ENCODE peak calls at places on chromosomes 16 and 17, in eight cellular contexts. W, E, O, D, S, I, A and U are unnamed samples.

GRCh38 chr17:77793888-77794235 is 164.6 kb upstream of the TNRC6C start:
- DNase-seq in W (no peak), E (no peak), O (no peak), D (no peak), S (no peak), I (no peak), A (no peak), U (peak)

GRCh38 chr16:4089811-4090293 is 26.4 kb downstream of the ADCY9 start:
- DNase-seq in W (no peak), E (no peak), O (peak), D (no peak), S (no peak), I (no peak), A (no peak), U (no peak)

GRCh38 chr17:19911033-19911432 is 43.3 kb upstream of the ULK2 start:
- DNase-seq in W (peak), E (no peak), O (peak), D (no peak), S (no peak), I (no peak), A (no peak), U (no peak)

GRCh38 chr17:66459811-66460270 is 157.4 kb downstream of the PRKCA start:
- DNase-seq in W (peak), E (peak), O (no peak), D (peak), S (no peak), I (peak), A (peak), U (no peak)

GRCh38 chr17:49132699-49133364 is at the start of gene B4GALNT2:
- DNase-seq in W (no peak), E (peak), O (peak), D (peak), S (peak), I (no peak), A (no peak), U (peak)

GRCh38 chr16:66811043-66811442 is 9.7 kb upstream of the TERB1 start:
- DNase-seq in W (no peak), E (no peak), O (no peak), D (no peak), S (no peak), I (no peak), A (no peak), U (no peak)

GRCh38 chr16:31177136-31177535 is 2.8 kb upstream of the FUS start:
- DNase-seq in W (peak), E (peak), O (no peak), D (peak), S (peak), I (peak), A (no peak), U (no peak)

GRCh38 chr17:72030067-72030899 is 90.5 kb upstream of the SOX9 start:
- DNase-seq in W (peak), E (peak), O (peak), D (peak), S (peak), I (peak), A (peak), U (peak)

GRCh38 chr17:56319531-56319930 is 166.3 kb downstream of the ANKFN1 start:
- DNase-seq in W (peak), E (no peak), O (peak), D (no peak), S (no peak), I (peak), A (no peak), U (no peak)

GRCh38 chr16:17431012-17431411 is 39.7 kb downstream of the XYLT1 start:
- DNase-seq in W (no peak), E (no peak), O (no peak), D (no peak), S (no peak), I (peak), A (no peak), U (no peak)

GRCh38 chr17:67137860-67138259 is 93.5 kb downstream of the CACNG1 start:
- DNase-seq in W (no peak), E (peak), O (no peak), D (no peak), S (no peak), I (no peak), A (no peak), U (no peak)

GRCh38 chr17:13518271-13519000 is 83.3 kb downstream of the HS3ST3A1 start:
- DNase-seq in W (peak), E (no peak), O (no peak), D (no peak), S (no peak), I (peak), A (no peak), U (no peak)

GRCh38 chr16:72921620-72922019 is 126.3 kb downstream of the ZFHX3 start:
- DNase-seq in W (peak), E (peak), O (no peak), D (no peak), S (no peak), I (peak), A (no peak), U (no peak)

GRCh38 chr17:31802502-31802901 is 56.5 kb downstream of the COPRS start:
- DNase-seq in W (peak), E (no peak), O (no peak), D (peak), S (no peak), I (no peak), A (peak), U (no peak)

GRCh38 chr17:50948711-50949110 is 82.6 kb upstream of the TOB1 start:
- DNase-seq in W (no peak), E (no peak), O (no peak), D (peak), S (no peak), I (no peak), A (no peak), U (no peak)

GRCh38 chr17:74114881-74115470 is 88.5 kb upstream of the RPL38 start:
- DNase-seq in W (no peak), E (no peak), O (no peak), D (peak), S (peak), I (no peak), A (no peak), U (peak)

GRCh38 chr16:21697032-21697431 is 33.3 kb downstream of the OTOA start:
- DNase-seq in W (no peak), E (no peak), O (no peak), D (no peak), S (no peak), I (no peak), A (no peak), U (no peak)

GRCh38 chr17:79581306-79581932 is 29.4 kb downstream of the RBFOX3 start:
- DNase-seq in W (no peak), E (no peak), O (no peak), D (no peak), S (no peak), I (no peak), A (no peak), U (no peak)

GRCh38 chr16:8720080-8720966 is 45.9 kb downstream of the ABAT start:
- DNase-seq in W (peak), E (no peak), O (peak), D (no peak), S (no peak), I (no peak), A (no peak), U (peak)

GRCh38 chr17:29683481-29683880 is 60.8 kb upstream of the CORO6 start:
- DNase-seq in W (no peak), E (no peak), O (peak), D (no peak), S (no peak), I (no peak), A (no peak), U (no peak)

GRCh38 chr16:31874354-31875111 is 926 bp downstream of the ZNF267 start:
- DNase-seq in W (peak), E (peak), O (peak), D (peak), S (no peak), I (peak), A (no peak), U (no peak)

GRCh38 chr16:27322858-27323780 is 9.3 kb downstream of the IL4R start:
- DNase-seq in W (no peak), E (no peak), O (no peak), D (peak), S (no peak), I (no peak), A (no peak), U (no peak)

GRCh38 chr16:56401482-56401881 is 23.9 kb downstream of the AMFR start:
- DNase-seq in W (peak), E (no peak), O (peak), D (no peak), S (no peak), I (no peak), A (no peak), U (peak)

GRCh38 chr17:57370051-57370581 is 113.8 kb downstream of the MSI2 start:
- DNase-seq in W (peak), E (no peak), O (peak), D (no peak), S (no peak), I (peak), A (no peak), U (no peak)

GRCh38 chr17:29019475-29020181 is 13.8 kb upstream of the SEZ6 start:
- DNase-seq in W (no peak), E (peak), O (peak), D (no peak), S (no peak), I (no peak), A (no peak), U (no peak)

GRCh38 chr17:39854909-39855308 is 9.2 kb downstream of the IKZF3 start:
- DNase-seq in W (no peak), E (no peak), O (no peak), D (no peak), S (no peak), I (no peak), A (no peak), U (no peak)

GRCh38 chr17:29140631-29141483 is 39.3 kb downstream of the MYO18A start:
- DNase-seq in W (peak), E (peak), O (peak), D (peak), S (no peak), I (no peak), A (no peak), U (peak)

GRCh38 chr17:27290916-27291598 is 2.9 kb upstream of the WSB1 start:
- DNase-seq in W (no peak), E (no peak), O (no peak), D (no peak), S (no peak), I (no peak), A (no peak), U (no peak)

GRCh38 chr17:11506635-11507034 is 91.6 kb upstream of the DNAH9 start:
- DNase-seq in W (peak), E (peak), O (peak), D (no peak), S (no peak), I (no peak), A (no peak), U (no peak)

GRCh38 chr16:70589998-70590471 is 56.3 kb upstream of the IL34 start:
- DNase-seq in W (peak), E (no peak), O (no peak), D (peak), S (no peak), I (peak), A (peak), U (no peak)

GRCh38 chr16:21638573-21638975 is 13.8 kb downstream of the IGSF6 start:
- DNase-seq in W (peak), E (peak), O (no peak), D (no peak), S (no peak), I (peak), A (no peak), U (no peak)

GRCh38 chr17:43328650-43329049 is 70.1 kb upstream of the ARL4D start:
- DNase-seq in W (no peak), E (no peak), O (no peak), D (no peak), S (no peak), I (no peak), A (no peak), U (no peak)

GRCh38 chr16:67173323-67173722 is 3.0 kb downstream of the NOL3 start:
- DNase-seq in W (no peak), E (no peak), O (no peak), D (no peak), S (no peak), I (no peak), A (no peak), U (no peak)

GRCh38 chr16:1082952-1083675 is 10.6 kb downstream of the SSTR5 start:
- DNase-seq in W (no peak), E (no peak), O (no peak), D (no peak), S (no peak), I (no peak), A (no peak), U (peak)

GRCh38 chr16:30356401-30357084 is 1.4 kb upstream of the CD2BP2 start:
- DNase-seq in W (no peak), E (peak), O (no peak), D (peak), S (no peak), I (no peak), A (no peak), U (no peak)

DNA sequence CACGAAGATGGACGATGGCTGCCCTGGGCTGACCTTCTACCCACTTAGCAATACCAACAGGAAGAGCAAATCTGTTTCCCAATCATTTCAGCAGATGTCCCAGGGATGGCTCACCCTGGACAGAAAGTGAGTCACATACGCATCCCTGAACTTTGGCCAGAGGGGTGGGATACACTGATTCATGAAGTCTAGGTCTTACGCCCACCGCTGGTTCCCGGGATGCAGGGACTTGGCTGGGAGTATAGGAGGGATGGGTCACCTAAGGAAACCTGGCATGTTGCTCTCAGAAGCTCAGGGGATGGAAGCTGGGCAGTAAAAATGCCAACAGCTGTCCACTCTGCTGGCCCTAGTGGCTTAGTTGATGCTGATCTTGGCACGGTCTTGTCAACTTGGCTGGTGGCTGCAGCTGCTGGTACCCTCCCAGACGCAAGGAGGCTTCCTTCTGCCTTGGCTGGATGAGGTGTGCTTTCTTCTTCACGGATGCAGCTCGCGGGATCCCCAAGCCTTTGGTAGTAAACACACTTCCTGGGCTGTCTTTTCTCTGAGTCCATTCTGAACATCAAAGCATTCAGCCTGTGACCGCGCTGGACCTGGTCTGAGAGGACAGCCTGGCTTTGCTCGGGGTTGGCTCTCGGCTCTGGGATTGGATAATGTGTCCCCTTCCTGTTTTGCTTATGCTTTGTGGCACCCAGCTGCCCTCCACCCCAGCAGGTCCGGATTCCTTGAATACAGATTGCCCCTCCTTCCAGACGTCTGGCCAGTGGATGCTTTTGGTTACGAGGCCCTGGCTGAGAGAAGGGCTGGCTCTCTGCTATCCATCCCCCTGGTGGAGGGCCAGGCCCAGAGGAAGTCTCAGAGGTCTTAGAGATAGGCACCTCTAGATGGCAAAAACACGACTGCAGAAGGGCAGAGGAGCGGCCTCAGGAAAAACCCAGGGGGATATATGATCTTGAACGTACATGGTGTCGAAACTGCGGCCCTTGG is 71.5 kb downstream of the RAP1GAP2 start:
- DNase-seq in W (peak), E (no peak), O (peak), D (no peak), S (no peak), I (no peak), A (no peak), U (peak)
- TF ChIP-seq CTCF in W (peak), E (no peak), O (peak), D (no peak), S (no peak), I (no peak), A (no peak), U (no peak)

GRCh38 chr17:4005296-4006164 is 41.3 kb upstream of the ATP2A3 start:
- DNase-seq in W (no peak), E (no peak), O (no peak), D (peak), S (no peak), I (no peak), A (no peak), U (no peak)

GRCh38 chr17:4003131-4003500 is 38.9 kb upstream of the ATP2A3 start:
- DNase-seq in W (no peak), E (no peak), O (no peak), D (peak), S (no peak), I (no peak), A (no peak), U (no peak)

GRCh38 chr17:4006165-4006589 is 41.9 kb upstream of the ATP2A3 start:
- DNase-seq in W (no peak), E (no peak), O (no peak), D (peak), S (peak), I (no peak), A (no peak), U (no peak)

GRCh38 chr17:4003501-4004421 is 39.5 kb upstream of the ATP2A3 start:
- DNase-seq in W (peak), E (no peak), O (peak), D (peak), S (no peak), I (no peak), A (no peak), U (no peak)

GRCh38 chr17:4004517-4005295 is 40.5 kb upstream of the ATP2A3 start:
- DNase-seq in W (peak), E (peak), O (peak), D (peak), S (peak), I (peak), A (peak), U (peak)
- TF ChIP-seq CTCF in W (peak), E (peak), O (peak), D (peak), S (peak), I (peak), A (peak), U (peak)

GRCh38 chr17:75350029-75350428 is 55.4 kb downstream of the GRB2 start:
- DNase-seq in W (no peak), E (no peak), O (no peak), D (no peak), S (no peak), I (no peak), A (no peak), U (no peak)
- TF ChIP-seq CTCF in W (no peak), E (no peak), O (no peak), D (no peak), S (no peak), I (no peak), A (no peak), U (no peak)

GRCh38 chr16:12311309-12311708 is 334.8 kb downstream of the SNX29 start:
- DNase-seq in W (no peak), E (no peak), O (peak), D (no peak), S (no peak), I (no peak), A (no peak), U (no peak)
- TF ChIP-seq CTCF in W (no peak), E (no peak), O (no peak), D (no peak), S (peak), I (no peak), A (peak), U (no peak)

GRCh38 chr17:82879241-82879640 is 39.4 kb upstream of the ZNF750 start:
- DNase-seq in W (no peak), E (no peak), O (no peak), D (no peak), S (no peak), I (no peak), A (peak), U (no peak)

GRCh38 chr17:82875418-82875856 is 35.6 kb upstream of the ZNF750 start:
- DNase-seq in W (no peak), E (no peak), O (peak), D (no peak), S (peak), I (no peak), A (no peak), U (no peak)

GRCh38 chr17:82878545-82878944 is 38.7 kb upstream of the ZNF750 start:
- DNase-seq in W (no peak), E (no peak), O (no peak), D (no peak), S (no peak), I (no peak), A (peak), U (no peak)

GRCh38 chr17:82876149-82876548 is 36.3 kb upstream of the ZNF750 start:
- DNase-seq in W (peak), E (no peak), O (no peak), D (no peak), S (no peak), I (peak), A (no peak), U (no peak)

GRCh38 chr17:82876602-82877391 is 37.0 kb upstream of the ZNF750 start:
- DNase-seq in W (peak), E (no peak), O (peak), D (peak), S (peak), I (peak), A (peak), U (peak)
- TF ChIP-seq CTCF in W (peak), E (no peak), O (peak), D (no peak), S (peak), I (peak), A (peak), U (peak)